ENCODE peak calls at places on chromosomes 13 and 19, in seven cellular contexts. C is CD8-positive, alpha-beta memory T cell; B is DND-41; W is A673; Z is kidney epithelial cell; O is GM06990; J is neural progenitor cell. R is an unnamed sample.
A peak's percentile ranks its signal among the peaks of the same experiment; 100 is the strongest.

GRCh38 chr19:43300876-43301765 is 31.8 kb upstream of the PSG9 start:
- DNase-seq in C (no peak), B (no peak), W (no peak), Z (no peak), O (no peak), J (no peak), R (no peak)

GRCh38 chr13:50448535-50448981 is 394.9 kb downstream of the DLEU7 start:
- DNase-seq in C (no peak), B (no peak), W (no peak), Z (peak; percentile 25), O (no peak), J (no peak), R (no peak)

GRCh38 chr19:31535691-31536460 is 186.6 kb upstream of the TSHZ3 start:
- DNase-seq in C (no peak), B (no peak), W (no peak), Z (no peak), O (no peak), J (no peak), R (no peak)

GRCh38 chr19:1324792-1325567 is 39.3 kb downstream of the EFNA2 start:
- DNase-seq in C (peak; percentile 4), B (no peak), W (peak; percentile 76), Z (no peak), O (no peak), J (no peak), R (peak; percentile 89)

GRCh38 chr19:36032251-36033104 is at the start of gene CLIP3:
- DNase-seq in C (no peak), B (no peak), W (peak; percentile 81), Z (no peak), O (peak; percentile 53), J (peak; percentile 91), R (peak; percentile 100)

GRCh38 chr19:906480-906879 is 6.5 kb downstream of the R3HDM4 start:
- DNase-seq in C (no peak), B (no peak), W (no peak), Z (no peak), O (peak; percentile 15), J (no peak), R (no peak)

GRCh38 chr19:45468159-45468651 is 409 bp downstream of the FOSB start:
- DNase-seq in C (no peak), B (no peak), W (peak; percentile 33), Z (no peak), O (peak; percentile 48), J (peak; percentile 68), R (peak; percentile 62)

GRCh38 chr19:17555929-17556813 is 722 bp downstream of the COLGALT1 start:
- DNase-seq in C (no peak), B (peak; percentile 50), W (no peak), Z (no peak), O (peak; percentile 60), J (peak; percentile 55), R (peak; percentile 84)

GRCh38 chr13:41837668-41838067 is 123.2 kb downstream of the VWA8 start:
- DNase-seq in C (no peak), B (no peak), W (no peak), Z (no peak), O (no peak), J (no peak), R (no peak)

GRCh38 chr19:22735911-22736645 is 47.9 kb downstream of the ZNF99 start:
- DNase-seq in C (no peak), B (peak; percentile 9), W (no peak), Z (no peak), O (no peak), J (no peak), R (no peak)

GRCh38 chr19:31962565-31962996 is 382.8 kb upstream of the ZNF507 start:
- DNase-seq in C (no peak), B (no peak), W (no peak), Z (peak; percentile 14), O (no peak), J (no peak), R (no peak)

GRCh38 chr19:21586341-21587116 is 81.1 kb downstream of the ZNF429 start:
- DNase-seq in C (peak; percentile 10), B (peak; percentile 74), W (no peak), Z (no peak), O (no peak), J (peak; percentile 41), R (peak; percentile 73)

GRCh38 chr19:4814625-4815425 is 16.7 kb downstream of the TICAM1 start:
- DNase-seq in C (no peak), B (no peak), W (no peak), Z (no peak), O (no peak), J (no peak), R (no peak)
- H3K4me3 ChIP-seq in C (no peak overlapping the region), B (no peak overlapping the region), W (no peak overlapping the region), Z (no peak overlapping the region), O (no peak overlapping the region), J (peak overlapping the region; percentile 26), R (no peak overlapping the region)

DNA sequence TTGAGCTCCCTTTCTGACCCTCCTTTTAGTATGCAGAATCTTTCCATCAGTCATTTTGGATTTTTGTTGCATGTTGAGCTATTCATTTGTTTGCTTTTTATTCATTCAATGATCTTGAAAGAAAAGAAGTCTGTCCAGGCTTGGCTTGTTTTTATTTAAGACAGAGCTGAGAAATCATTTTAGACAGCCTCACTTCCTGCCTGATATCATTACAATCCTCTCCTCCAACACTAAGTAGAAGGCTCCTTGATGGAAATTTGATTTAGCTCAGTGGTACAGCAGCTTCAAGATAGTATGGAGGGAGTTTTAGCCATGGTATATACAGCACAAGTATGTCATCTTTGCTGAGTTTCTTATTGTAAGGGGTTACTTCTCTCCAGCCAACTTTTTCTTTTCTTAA is 28.4 kb downstream of the MBNL2 start:
- DNase-seq in C (no peak), B (no peak), W (no peak), Z (no peak), O (no peak), J (no peak), R (no peak)
- H3K36me3 ChIP-seq in C (no peaks in the 10 kb centered on the region), B (no peaks in the 10 kb centered on the region), W (no peaks in the 10 kb centered on the region), Z (no peaks in the 10 kb centered on the region), O (no peaks in the 10 kb centered on the region), J (no peaks in the 10 kb centered on the region), R (no peaks in the 10 kb centered on the region)

GRCh38 chr13:27979765-27980279 is 8.7 kb downstream of the URAD start:
- DNase-seq in C (no peak), B (no peak), W (no peak), Z (no peak), O (no peak), J (no peak), R (no peak)
- H3K27me3 ChIP-seq in C (peaks cover 28% of the 10 kb centered on the region), B (no peaks in the 10 kb centered on the region), W (peaks cover 92% of the 10 kb centered on the region), Z (peaks cover 80% of the 10 kb centered on the region), O (peaks cover 3% of the 10 kb centered on the region), J (peaks cover 100% of the 10 kb centered on the region), R (peaks cover 93% of the 10 kb centered on the region)

GRCh38 chr13:32723987-32724386 is 137.7 kb downstream of the PDS5B start:
- DNase-seq in C (no peak), B (no peak), W (no peak), Z (no peak), O (no peak), J (no peak), R (no peak)

GRCh38 chr13:32728327-32728726 is 142.1 kb downstream of the PDS5B start:
- DNase-seq in C (no peak), B (no peak), W (no peak), Z (no peak), O (no peak), J (peak; percentile 77), R (peak; percentile 20)

GRCh38 chr13:32726374-32727037 is 140.3 kb downstream of the PDS5B start:
- DNase-seq in C (no peak), B (no peak), W (no peak), Z (no peak), O (no peak), J (no peak), R (no peak)

GRCh38 chr13:32720026-32720425 is 133.8 kb downstream of the PDS5B start:
- DNase-seq in C (no peak), B (no peak), W (peak; percentile 60), Z (no peak), O (no peak), J (no peak), R (no peak)

DNA sequence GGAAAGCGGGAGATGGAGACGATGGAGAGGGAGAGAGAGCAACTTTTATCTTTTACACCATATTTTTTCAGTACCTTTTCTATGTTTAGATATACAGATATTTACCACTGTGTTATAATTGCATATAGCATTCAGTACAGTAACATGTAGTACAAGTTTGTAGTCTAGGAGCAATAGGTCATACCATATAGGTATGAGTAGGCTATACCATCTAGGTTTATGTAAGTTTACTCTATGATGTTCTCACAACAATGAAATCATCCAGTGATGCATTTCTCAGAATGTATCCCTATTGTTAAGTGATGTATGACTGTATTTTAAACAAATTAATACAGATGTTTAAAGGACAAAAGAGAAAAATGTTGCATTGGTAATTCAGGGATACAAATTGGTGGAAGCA is 136.1 kb downstream of the PDS5B start:
- DNase-seq in C (no peak), B (no peak), W (no peak), Z (no peak), O (no peak), J (no peak), R (no peak)
- H3K4me3 ChIP-seq in C (no peak overlapping the region), B (no peak overlapping the region), W (no peak overlapping the region), Z (no peak overlapping the region), O (no peak overlapping the region), J (no peak overlapping the region), R (no peak overlapping the region)

GRCh38 chr19:19652482-19653295 is 9.2 kb upstream of the GMIP start:
- DNase-seq in C (no peak), B (no peak), W (no peak), Z (no peak), O (no peak), J (no peak), R (peak; percentile 48)
- H3K36me3 ChIP-seq in C (peaks cover 63% of the 10 kb centered on the region), B (peaks cover 96% of the 10 kb centered on the region), W (peaks cover 71% of the 10 kb centered on the region), Z (peaks cover 5% of the 10 kb centered on the region), O (peaks cover 75% of the 10 kb centered on the region), J (no peaks in the 10 kb centered on the region), R (peaks cover 68% of the 10 kb centered on the region)

GRCh38 chr19:5481957-5482356 is 26.7 kb downstream of the ZNRF4 start:
- DNase-seq in C (no peak), B (no peak), W (no peak), Z (no peak), O (no peak), J (no peak), R (no peak)
- H3K27me3 ChIP-seq in C (no peaks in the 10 kb centered on the region), B (no peaks in the 10 kb centered on the region), W (peaks cover 15% of the 10 kb centered on the region), Z (peaks cover 32% of the 10 kb centered on the region), O (no peaks in the 10 kb centered on the region), J (peaks cover 40% of the 10 kb centered on the region), R (peaks cover 6% of the 10 kb centered on the region)

DNA sequence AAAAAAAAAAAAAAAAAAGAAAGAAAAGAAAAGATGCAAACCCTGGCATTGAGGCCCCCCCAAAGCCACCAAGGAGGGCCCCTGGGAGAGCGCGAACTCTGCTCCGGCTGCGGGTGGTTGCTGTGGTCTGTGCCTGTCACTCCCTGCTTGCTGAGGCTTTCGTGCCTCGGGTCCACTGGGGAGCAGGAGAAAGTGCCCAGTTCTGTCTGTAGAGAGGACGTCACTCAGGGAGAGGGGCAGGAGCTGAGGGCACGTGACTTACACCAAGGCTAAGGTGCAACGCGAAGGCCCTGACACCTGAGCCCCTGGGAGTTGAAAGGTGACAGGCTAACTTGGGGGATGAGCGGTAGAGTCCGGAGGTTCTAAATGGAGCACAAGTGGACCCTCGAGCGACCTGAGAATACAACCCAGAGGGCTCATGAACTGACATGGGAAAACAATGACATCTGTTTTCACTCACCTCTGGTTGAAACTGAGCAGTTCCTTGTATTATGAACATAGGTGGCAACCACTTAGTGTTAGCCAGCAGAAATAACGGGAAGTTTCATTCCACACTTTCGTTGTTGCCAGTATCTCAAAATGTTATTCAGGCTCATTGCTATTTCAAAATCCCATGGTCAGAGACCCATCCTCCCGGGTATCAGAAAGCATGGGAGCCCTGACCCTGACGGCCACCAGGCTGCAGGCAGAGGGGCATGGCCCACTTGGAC is 69.2 kb upstream of the TM9SF2 start:
- DNase-seq in C (peak; percentile 26), B (peak; percentile 69), W (no peak), Z (no peak), O (peak; percentile 89), J (no peak), R (peak; percentile 46)
- H3K4me3 ChIP-seq in C (peak overlapping the region; percentile 43), B (no peak overlapping the region), W (no peak overlapping the region), Z (no peak overlapping the region), O (peak overlapping the region; percentile 19), J (peak overlapping the region; percentile 5), R (no peak overlapping the region)